ENCODE peak calls at places on chromosomes 13 and 19, in eight cellular contexts. One of them, this sample, is unnamed.

GRCh38 chr19:16325161-16325527 is 518 bp downstream of the KLF2 start:
- DNase-seq in fibroblast of pulmonary artery: no peak
- DNase-seq in left ventricle myocardium inferior: peak; percentile 59
- DNase-seq in thoracic aorta: no peak
- DNase-seq in lung: peak; percentile 55
- DNase-seq in progenitor cell of endocrine pancreas: peak; percentile 33
- DNase-seq in tibial nerve: no peak
- DNase-seq in suprapubic skin: no peak
- DNase-seq in this sample: peak; percentile 88

GRCh38 chr19:51687791-51688664 is 5.1 kb upstream of the SPACA6 start:
- DNase-seq in thoracic aorta: peak; percentile 28
- DNase-seq in suprapubic skin: no peak
- DNase-seq in tibial nerve: peak; percentile 39
- DNase-seq in left ventricle myocardium inferior: peak; percentile 74
- DNase-seq in progenitor cell of endocrine pancreas: no peak
- DNase-seq in lung: peak; percentile 48
- DNase-seq in fibroblast of pulmonary artery: peak; percentile 60
- DNase-seq in this sample: peak; percentile 86

GRCh38 chr13:112616586-112617381 is 28.8 kb upstream of the TUBGCP3 start:
- DNase-seq in left ventricle myocardium inferior: no peak
- DNase-seq in suprapubic skin: no peak
- DNase-seq in lung: no peak
- DNase-seq in fibroblast of pulmonary artery: peak; percentile 59
- DNase-seq in tibial nerve: no peak
- DNase-seq in thoracic aorta: no peak
- DNase-seq in progenitor cell of endocrine pancreas: no peak
- DNase-seq in this sample: peak; percentile 65

GRCh38 chr19:49832556-49832955 is 14.5 kb downstream of the MED25 start:
- DNase-seq in left ventricle myocardium inferior: no peak
- DNase-seq in lung: no peak
- DNase-seq in suprapubic skin: no peak
- DNase-seq in thoracic aorta: no peak
- DNase-seq in progenitor cell of endocrine pancreas: no peak
- DNase-seq in tibial nerve: no peak
- DNase-seq in fibroblast of pulmonary artery: no peak
- DNase-seq in this sample: no peak

GRCh38 chr13:41356788-41357187 is 45.7 kb downstream of the NAA16 start:
- DNase-seq in thoracic aorta: no peak
- DNase-seq in fibroblast of pulmonary artery: peak; percentile 24
- DNase-seq in lung: no peak
- DNase-seq in left ventricle myocardium inferior: no peak
- DNase-seq in suprapubic skin: no peak
- DNase-seq in progenitor cell of endocrine pancreas: no peak
- DNase-seq in tibial nerve: no peak
- DNase-seq in this sample: no peak

GRCh38 chr13:112894673-112895481 is 74.1 kb upstream of the MCF2L start:
- DNase-seq in fibroblast of pulmonary artery: no peak
- DNase-seq in thoracic aorta: no peak
- DNase-seq in tibial nerve: no peak
- DNase-seq in progenitor cell of endocrine pancreas: peak; percentile 37
- DNase-seq in suprapubic skin: no peak
- DNase-seq in left ventricle myocardium inferior: peak; percentile 17
- DNase-seq in lung: no peak
- DNase-seq in this sample: no peak

GRCh38 chr13:45564108-45564507 is 51.4 kb downstream of the ERICH6B start:
- DNase-seq in fibroblast of pulmonary artery: peak; percentile 47
- DNase-seq in progenitor cell of endocrine pancreas: no peak
- DNase-seq in thoracic aorta: no peak
- DNase-seq in tibial nerve: no peak
- DNase-seq in suprapubic skin: no peak
- DNase-seq in left ventricle myocardium inferior: no peak
- DNase-seq in lung: peak; percentile 46
- DNase-seq in this sample: peak; percentile 17

GRCh38 chr19:11014403-11014911 is 53.6 kb downstream of the SMARCA4 start:
- DNase-seq in suprapubic skin: no peak
- DNase-seq in left ventricle myocardium inferior: no peak
- DNase-seq in progenitor cell of endocrine pancreas: no peak
- DNase-seq in tibial nerve: no peak
- DNase-seq in lung: no peak
- DNase-seq in fibroblast of pulmonary artery: no peak
- DNase-seq in thoracic aorta: no peak
- DNase-seq in this sample: no peak

GRCh38 chr13:57425531-57425930 is 206.0 kb upstream of the PCDH17 start:
- DNase-seq in suprapubic skin: no peak
- DNase-seq in progenitor cell of endocrine pancreas: no peak
- DNase-seq in left ventricle myocardium inferior: no peak
- DNase-seq in lung: no peak
- DNase-seq in thoracic aorta: no peak
- DNase-seq in fibroblast of pulmonary artery: no peak
- DNase-seq in tibial nerve: no peak
- DNase-seq in this sample: no peak

GRCh38 chr13:113408562-113408961 is 44.6 kb upstream of the GRTP1 start:
- DNase-seq in fibroblast of pulmonary artery: no peak
- DNase-seq in thoracic aorta: no peak
- DNase-seq in left ventricle myocardium inferior: no peak
- DNase-seq in progenitor cell of endocrine pancreas: no peak
- DNase-seq in lung: no peak
- DNase-seq in suprapubic skin: peak; percentile 44
- DNase-seq in tibial nerve: no peak
- DNase-seq in this sample: no peak

GRCh38 chr13:44854264-44855060 is 134.8 kb downstream of the NUFIP1 start:
- DNase-seq in thoracic aorta: no peak
- DNase-seq in suprapubic skin: no peak
- DNase-seq in tibial nerve: no peak
- DNase-seq in left ventricle myocardium inferior: peak; percentile 74
- DNase-seq in lung: peak; percentile 57
- DNase-seq in progenitor cell of endocrine pancreas: no peak
- DNase-seq in fibroblast of pulmonary artery: no peak
- DNase-seq in this sample: no peak

GRCh38 chr19:42032428-42032827 is 37.6 kb downstream of the GRIK5 start:
- DNase-seq in progenitor cell of endocrine pancreas: no peak
- DNase-seq in lung: no peak
- DNase-seq in thoracic aorta: no peak
- DNase-seq in left ventricle myocardium inferior: no peak
- DNase-seq in fibroblast of pulmonary artery: no peak
- DNase-seq in tibial nerve: no peak
- DNase-seq in suprapubic skin: no peak
- DNase-seq in this sample: no peak

GRCh38 chr19:12527034-12527836 is 24.0 kb downstream of the ZNF564 start:
- DNase-seq in tibial nerve: no peak
- DNase-seq in progenitor cell of endocrine pancreas: no peak
- DNase-seq in suprapubic skin: no peak
- DNase-seq in left ventricle myocardium inferior: no peak
- DNase-seq in fibroblast of pulmonary artery: peak; percentile 55
- DNase-seq in thoracic aorta: no peak
- DNase-seq in lung: no peak
- DNase-seq in this sample: no peak

DNA sequence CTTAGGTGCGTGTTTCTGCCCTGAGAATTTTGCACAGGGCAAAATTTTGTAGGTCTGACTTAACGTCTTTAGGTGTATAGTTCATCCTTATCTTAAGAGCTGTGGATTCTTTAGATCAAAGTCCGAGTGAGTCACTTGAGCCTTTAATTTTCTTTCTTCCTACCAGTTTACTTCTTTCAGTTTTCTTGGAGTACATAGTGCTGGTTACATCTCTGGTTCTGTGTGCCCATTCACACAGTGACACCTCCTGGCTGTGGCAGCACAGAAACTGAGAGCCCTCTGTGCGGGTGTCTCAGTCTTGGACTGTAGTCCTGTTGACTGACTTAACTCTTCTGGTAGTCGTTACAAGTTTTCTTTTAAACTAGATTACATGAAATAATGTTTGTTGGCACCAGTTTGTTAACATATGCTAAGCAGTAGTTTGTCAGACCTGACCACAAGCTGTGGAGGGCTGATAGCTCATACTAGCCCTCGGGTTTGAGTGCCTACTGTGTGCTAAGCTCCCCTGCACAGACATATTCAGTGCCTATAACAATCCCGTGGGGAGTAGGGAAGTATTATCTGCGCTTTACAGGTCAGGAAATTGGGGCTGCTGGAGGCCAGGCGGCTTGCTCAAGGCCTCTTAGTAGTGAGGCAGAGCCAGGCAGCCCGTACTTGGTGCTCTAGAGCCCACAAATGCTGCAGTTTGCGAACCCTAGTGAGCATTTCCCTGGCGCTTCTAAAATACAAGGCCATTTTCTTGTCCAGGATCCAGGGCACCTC is 1.6 kb downstream of the GATAD2A start:
- DNase-seq in lung: peak; percentile 55
- DNase-seq in progenitor cell of endocrine pancreas: no peak
- DNase-seq in tibial nerve: no peak
- DNase-seq in left ventricle myocardium inferior: no peak
- DNase-seq in thoracic aorta: no peak
- DNase-seq in suprapubic skin: no peak
- DNase-seq in fibroblast of pulmonary artery: peak; percentile 55
- DNase-seq in this sample: no peak
- TF ChIP-seq CTCF in lung: peak; percentile 38
- TF ChIP-seq CTCF in progenitor cell of endocrine pancreas: no peak
- TF ChIP-seq CTCF in tibial nerve: peak; percentile 13
- TF ChIP-seq CTCF in left ventricle myocardium inferior: peak; percentile 43
- TF ChIP-seq CTCF in thoracic aorta: no peak
- TF ChIP-seq CTCF in suprapubic skin: no peak
- TF ChIP-seq CTCF in fibroblast of pulmonary artery: peak; percentile 49
- TF ChIP-seq CTCF in this sample: peak; percentile 58

DNA sequence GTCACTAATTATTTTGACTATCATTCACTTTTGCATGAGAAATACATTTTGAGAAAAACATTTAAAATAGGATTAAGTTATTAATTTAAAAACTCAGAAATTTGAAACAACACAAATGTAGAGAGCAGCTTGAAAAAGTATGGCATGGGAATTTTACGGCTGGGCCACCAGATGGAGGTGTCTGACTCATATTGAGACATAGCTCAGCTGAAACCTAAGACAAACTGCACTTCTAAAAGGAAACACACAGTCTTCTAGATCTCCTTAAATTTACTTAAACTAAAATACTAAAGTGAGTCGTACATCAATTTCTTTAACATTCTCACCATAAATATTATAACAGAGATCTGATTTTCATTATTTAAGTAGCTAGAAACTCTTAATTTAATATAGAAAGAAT is 41.9 kb upstream of the POSTN start:
- DNase-seq in progenitor cell of endocrine pancreas: no peak
- DNase-seq in lung: no peak
- DNase-seq in tibial nerve: no peak
- DNase-seq in thoracic aorta: no peak
- DNase-seq in left ventricle myocardium inferior: no peak
- DNase-seq in suprapubic skin: no peak
- DNase-seq in fibroblast of pulmonary artery: peak; percentile 91
- DNase-seq in this sample: no peak
- TF ChIP-seq CTCF in progenitor cell of endocrine pancreas: peak; percentile 75
- TF ChIP-seq CTCF in lung: no peak
- TF ChIP-seq CTCF in tibial nerve: no peak
- TF ChIP-seq CTCF in thoracic aorta: peak; percentile 49
- TF ChIP-seq CTCF in left ventricle myocardium inferior: peak; percentile 56
- TF ChIP-seq CTCF in suprapubic skin: no peak
- TF ChIP-seq CTCF in fibroblast of pulmonary artery: peak; percentile 82
- TF ChIP-seq CTCF in this sample: peak; percentile 86

GRCh38 chr19:56258272-56258671 is 14.3 kb upstream of the EDDM13 start:
- DNase-seq in fibroblast of pulmonary artery: no peak
- DNase-seq in tibial nerve: no peak
- DNase-seq in suprapubic skin: no peak
- DNase-seq in left ventricle myocardium inferior: no peak
- DNase-seq in progenitor cell of endocrine pancreas: no peak
- DNase-seq in lung: no peak
- DNase-seq in thoracic aorta: no peak
- DNase-seq in this sample: no peak

GRCh38 chr19:56252699-56253422 is 19.7 kb upstream of the EDDM13 start:
- DNase-seq in progenitor cell of endocrine pancreas: peak; percentile 72
- DNase-seq in lung: peak; percentile 81
- DNase-seq in thoracic aorta: no peak
- DNase-seq in suprapubic skin: peak; percentile 86
- DNase-seq in fibroblast of pulmonary artery: peak; percentile 86
- DNase-seq in left ventricle myocardium inferior: peak; percentile 69
- DNase-seq in tibial nerve: peak; percentile 25
- DNase-seq in this sample: peak; percentile 90

GRCh38 chr19:56253737-56254136 is 18.8 kb upstream of the EDDM13 start:
- DNase-seq in fibroblast of pulmonary artery: peak; percentile 82
- DNase-seq in lung: no peak
- DNase-seq in left ventricle myocardium inferior: no peak
- DNase-seq in thoracic aorta: no peak
- DNase-seq in tibial nerve: no peak
- DNase-seq in suprapubic skin: no peak
- DNase-seq in progenitor cell of endocrine pancreas: no peak
- DNase-seq in this sample: no peak
- TF ChIP-seq CTCF in fibroblast of pulmonary artery: peak; percentile 49
- TF ChIP-seq CTCF in lung: peak; percentile 40
- TF ChIP-seq CTCF in left ventricle myocardium inferior: peak; percentile 62
- TF ChIP-seq CTCF in thoracic aorta: no peak
- TF ChIP-seq CTCF in tibial nerve: peak; percentile 31
- TF ChIP-seq CTCF in suprapubic skin: no peak
- TF ChIP-seq CTCF in progenitor cell of endocrine pancreas: no peak
- TF ChIP-seq CTCF in this sample: peak; percentile 57

GRCh38 chr13:92963029-92963428 is 263.6 kb upstream of the GPC6 start:
- DNase-seq in lung: no peak
- DNase-seq in left ventricle myocardium inferior: no peak
- DNase-seq in suprapubic skin: no peak
- DNase-seq in progenitor cell of endocrine pancreas: no peak
- DNase-seq in tibial nerve: no peak
- DNase-seq in thoracic aorta: no peak
- DNase-seq in fibroblast of pulmonary artery: no peak
- DNase-seq in this sample: no peak

GRCh38 chr13:92954746-92955145 is 271.9 kb upstream of the GPC6 start:
- DNase-seq in tibial nerve: no peak
- DNase-seq in suprapubic skin: no peak
- DNase-seq in progenitor cell of endocrine pancreas: no peak
- DNase-seq in fibroblast of pulmonary artery: no peak
- DNase-seq in thoracic aorta: no peak
- DNase-seq in left ventricle myocardium inferior: no peak
- DNase-seq in lung: no peak
- DNase-seq in this sample: no peak

DNA sequence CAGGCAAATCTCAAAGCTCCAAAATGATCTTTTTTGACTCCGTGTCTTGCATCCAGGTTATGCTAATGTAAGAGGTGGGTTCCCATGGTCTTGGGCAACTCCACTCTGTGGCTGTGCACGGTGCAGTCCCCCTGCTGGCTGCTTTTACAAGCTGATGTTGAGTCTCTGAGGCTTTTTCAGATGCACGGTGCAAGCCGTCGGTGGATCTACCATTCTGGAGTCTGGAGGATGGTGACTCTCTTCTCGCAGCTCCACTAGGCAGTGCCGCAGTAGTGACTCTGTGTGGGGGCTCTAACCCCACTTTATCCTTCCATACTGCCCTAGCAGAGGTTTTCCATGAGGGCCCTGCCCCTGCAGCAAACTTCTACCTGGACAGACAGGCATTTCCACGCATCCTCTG is 266.8 kb upstream of the GPC6 start:
- DNase-seq in left ventricle myocardium inferior: no peak
- DNase-seq in thoracic aorta: no peak
- DNase-seq in lung: no peak
- DNase-seq in tibial nerve: no peak
- DNase-seq in suprapubic skin: no peak
- DNase-seq in fibroblast of pulmonary artery: no peak
- DNase-seq in progenitor cell of endocrine pancreas: no peak
- DNase-seq in this sample: no peak
- TF ChIP-seq CTCF in left ventricle myocardium inferior: no peak
- TF ChIP-seq CTCF in thoracic aorta: no peak
- TF ChIP-seq CTCF in lung: no peak
- TF ChIP-seq CTCF in tibial nerve: no peak
- TF ChIP-seq CTCF in suprapubic skin: no peak
- TF ChIP-seq CTCF in fibroblast of pulmonary artery: no peak
- TF ChIP-seq CTCF in progenitor cell of endocrine pancreas: no peak
- TF ChIP-seq CTCF in this sample: no peak

This sample was measured in osteocyte.